ENCODE peak calls at places on chromosome 2, in four cellular contexts. T is GM12865; F is CD8-positive, alpha-beta T cell; U is bronchial epithelial cell. R is an unnamed sample.

GRCh38 chr2:240933048-240933965 is 27.2 kb downstream of the CROCC2 start:
- DNase-seq in T (no peak), F (no peak), U (no peak), R (no peak)

GRCh38 chr2:180570864-180571263 is 409.5 kb upstream of the UBE2E3 start:
- DNase-seq in T (no peak), F (no peak), U (no peak), R (no peak)

GRCh38 chr2:892892-893291 is 57.8 kb upstream of the SNTG2 start:
- DNase-seq in T (no peak), F (no peak), U (no peak), R (no peak)

GRCh38 chr2:196967126-196967525 is 40.6 kb upstream of the PGAP1 start:
- DNase-seq in T (no peak), F (no peak), U (peak; percentile 45), R (no peak)

GRCh38 chr2:24228470-24228869 is 53.6 kb downstream of the FAM228A start:
- DNase-seq in T (no peak), F (no peak), U (peak; percentile 32), R (peak; percentile 9)

GRCh38 chr2:25585189-25585588 is 88.2 kb downstream of the DTNB start:
- DNase-seq in T (no peak), F (no peak), U (no peak), R (no peak)

GRCh38 chr2:69241039-69241586 is 145.9 kb downstream of the GFPT1 start:
- DNase-seq in T (no peak), F (no peak), U (no peak), R (no peak)

GRCh38 chr2:216716109-216716508 is 20.8 kb upstream of the IGFBP5 start:
- DNase-seq in T (no peak), F (no peak), U (no peak), R (no peak)

GRCh38 chr2:67215214-67215613 is 181.9 kb upstream of the ETAA1 start:
- DNase-seq in T (peak; percentile 6), F (no peak), U (peak; percentile 58), R (peak; percentile 18)

GRCh38 chr2:26709323-26710110 is 17.0 kb downstream of the KCNK3 start:
- DNase-seq in T (no peak), F (no peak), U (no peak), R (no peak)

GRCh38 chr2:181682795-181683517 is 2.6 kb upstream of the NEUROD1 start:
- DNase-seq in T (no peak), F (no peak), U (no peak), R (no peak)
- H3K4me3 ChIP-seq in T (no peak overlapping the region), F (no peak overlapping the region), U (no peak overlapping the region), R (no peak overlapping the region)

GRCh38 chr2:218298314-218298875 is 6.1 kb upstream of the TMBIM1 start:
- DNase-seq in T (no peak), F (no peak), U (no peak), R (no peak)
- H3K4me3 ChIP-seq in T (no peak overlapping the region), F (no peak overlapping the region), U (no peak overlapping the region), R (no peak overlapping the region)

DNA sequence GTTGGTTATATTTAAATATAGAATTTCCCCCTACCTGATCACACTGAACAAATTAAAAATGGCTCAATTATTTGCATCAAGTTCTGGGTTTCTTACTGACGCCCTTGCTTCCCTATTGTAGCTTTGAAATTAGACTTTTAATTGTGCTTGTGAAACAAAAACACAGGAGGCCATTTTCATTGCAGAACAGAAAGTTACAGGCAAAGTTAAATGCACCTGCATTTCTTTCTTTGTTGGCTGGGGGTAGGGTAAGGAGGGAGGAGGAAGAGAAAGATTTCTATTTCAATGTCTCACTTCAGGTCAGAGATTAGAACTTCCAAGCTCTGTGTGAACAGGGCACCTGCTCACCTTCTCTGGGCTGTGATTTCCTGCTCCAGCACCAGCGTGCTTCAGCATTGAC is 199.6 kb downstream of the BCL11A start:
- DNase-seq in T (peak; percentile 82), F (no peak), U (no peak), R (no peak)
- H3K4me3 ChIP-seq in T (peak overlapping the region; percentile 12), F (no peak overlapping the region), U (no peak overlapping the region), R (no peak overlapping the region)

DNA sequence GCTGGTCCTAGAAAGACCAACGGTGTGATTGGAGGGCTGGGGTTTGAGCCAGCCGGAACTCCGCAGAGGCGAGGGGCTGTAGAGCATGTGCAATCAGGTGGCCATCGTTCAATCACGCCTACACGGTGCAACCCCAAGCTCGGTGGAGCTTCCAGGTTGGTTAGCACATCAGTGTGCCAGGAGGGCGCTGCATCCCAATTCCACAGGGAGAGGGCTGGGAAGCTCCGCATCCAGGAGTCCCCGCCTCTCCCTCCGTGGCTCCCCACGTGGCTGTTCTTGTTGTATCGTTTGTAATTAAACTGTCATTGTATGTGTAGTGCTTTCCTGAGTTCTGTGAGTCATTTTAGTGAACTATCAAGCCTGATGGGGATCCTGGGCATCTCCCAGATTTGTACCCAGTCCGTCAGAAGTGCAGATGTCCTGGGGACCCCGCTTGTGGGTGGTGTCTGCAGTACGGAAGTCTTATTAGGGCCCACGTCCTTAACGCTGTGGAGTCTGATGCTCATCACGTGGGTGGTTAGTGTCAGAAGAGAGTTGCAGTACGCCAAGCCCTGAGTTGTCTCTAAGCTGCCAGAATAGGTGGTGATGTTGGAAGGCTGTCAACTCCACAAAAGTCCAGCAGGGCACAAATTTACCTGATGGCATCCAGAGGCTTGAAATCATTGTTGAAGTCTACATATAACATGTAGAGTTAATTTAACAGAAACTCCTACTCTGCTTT is 20.6 kb upstream of the AMMECR1L start:
- DNase-seq in T (no peak), F (no peak), U (no peak), R (no peak)
- H3K4me3 ChIP-seq in T (no peak overlapping the region), F (no peak overlapping the region), U (no peak overlapping the region), R (no peak overlapping the region)

DNA sequence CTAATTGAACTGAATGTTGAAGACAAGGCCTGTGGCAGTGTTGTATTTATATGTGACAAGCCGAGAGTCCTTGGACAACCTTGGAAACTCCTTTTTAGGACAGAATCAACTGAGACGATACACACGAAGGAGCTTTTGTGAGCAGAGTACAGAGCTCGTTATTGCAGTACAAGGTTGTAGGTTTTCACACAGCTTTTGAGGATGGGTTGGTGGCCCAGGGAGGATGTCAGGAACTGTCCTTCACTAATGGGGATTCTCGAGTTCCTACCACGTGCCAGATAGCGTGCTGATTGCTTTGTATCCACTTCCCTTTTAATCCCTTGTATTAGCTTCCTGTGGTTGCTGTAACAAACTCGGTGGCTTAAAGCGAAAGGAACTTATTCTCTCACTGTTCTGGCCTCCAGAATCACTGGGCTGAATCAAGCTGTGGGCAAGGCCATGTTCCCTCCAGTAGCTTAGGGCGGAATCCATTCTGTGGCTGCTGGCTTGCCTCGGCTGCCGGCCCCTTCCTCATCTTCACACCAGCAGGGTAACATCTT is 20.2 kb downstream of the INPP4A start:
- DNase-seq in T (peak; percentile 96), F (peak; percentile 41), U (no peak), R (no peak)
- H3K4me3 ChIP-seq in T (peak overlapping the region; percentile 65), F (peak overlapping the region; percentile 45), U (no peak overlapping the region), R (no peak overlapping the region)